ENCODE peak calls at places on chromosome 13, in nine cellular contexts. Z, L, R, X, Q, K, U, V and G are unnamed samples.

GRCh38 chr13:33110386-33110712 is 94.1 kb downstream of the KL start:
- ATAC-seq in R (no peak), L (no peak), K (no peak), U (no peak), X (peak), V (no peak), Q (no peak), Z (peak), G (no peak)

GRCh38 chr13:95201814-95202521 is 99.3 kb downstream of the ABCC4 start:
- ATAC-seq in Z (no peak), R (no peak), V (peak), K (peak), Q (no peak), U (no peak), L (peak), X (no peak), G (no peak)

GRCh38 chr13:73110814-73111213 is 52.0 kb downstream of the KLF5 start:
- ATAC-seq in R (no peak), U (no peak), K (no peak), L (no peak), X (no peak), V (no peak), Q (no peak), Z (peak), G (no peak)

GRCh38 chr13:103255587-103256301 is 189.5 kb upstream of the SLC10A2 start:
- ATAC-seq in Z (no peak), U (no peak), V (no peak), K (no peak), R (no peak), X (no peak), Q (no peak), L (no peak), G (no peak)

GRCh38 chr13:109699628-109700071 is 86.7 kb downstream of the IRS2 start:
- ATAC-seq in V (peak), R (no peak), U (no peak), K (no peak), Q (no peak), Z (no peak), X (no peak), L (no peak), G (no peak)

GRCh38 chr13:18991054-18991453 is 190.6 kb downstream of the TUBA3C start:
- ATAC-seq in K (no peak), V (no peak), L (no peak), U (no peak), Q (no peak), R (no peak), X (no peak), Z (no peak), G (no peak)

GRCh38 chr13:72132065-72132464 is 265.1 kb upstream of the DACH1 start:
- ATAC-seq in X (no peak), U (no peak), V (no peak), Q (no peak), K (no peak), R (no peak), L (no peak), Z (no peak), G (no peak)

GRCh38 chr13:31697290-31697689 is 42.0 kb upstream of the RXFP2 start:
- ATAC-seq in X (no peak), V (no peak), Z (no peak), U (no peak), Q (no peak), K (no peak), R (no peak), L (no peak), G (no peak)

GRCh38 chr13:97005631-97006262 is 11.5 kb upstream of the OXGR1 start:
- ATAC-seq in Q (peak), U (no peak), L (no peak), V (no peak), X (no peak), K (no peak), Z (no peak), R (no peak), G (peak)

GRCh38 chr13:51784097-51784496 is 19.9 kb downstream of the DHRS12 start:
- ATAC-seq in L (no peak), X (no peak), U (no peak), R (no peak), Q (no peak), V (no peak), Z (no peak), K (no peak), G (no peak)

GRCh38 chr13:50303963-50304721 is 288.9 kb downstream of the KCNRG start:
- ATAC-seq in K (no peak), X (no peak), V (no peak), R (no peak), U (no peak), Z (no peak), Q (no peak), L (peak), G (no peak)

GRCh38 chr13:110012102-110012739 is 225.8 kb upstream of the IRS2 start:
- ATAC-seq in V (no peak), X (no peak), L (no peak), Z (no peak), Q (peak), U (no peak), R (peak), K (no peak), G (no peak)

GRCh38 chr13:100887729-100888151 is 213.1 kb upstream of the TMTC4 start:
- ATAC-seq in V (no peak), U (no peak), Z (peak), Q (peak), X (peak), L (no peak), R (no peak), K (peak), G (no peak)

GRCh38 chr13:19618925-19619324 is 14.5 kb upstream of the MPHOSPH8 start:
- ATAC-seq in Q (peak), X (peak), U (peak), Z (no peak), L (peak), K (peak), V (peak), R (no peak), G (no peak)

GRCh38 chr13:104875008-104875762 is 1660.3 kb downstream of the EFNB2 start:
- ATAC-seq in Z (no peak), R (no peak), K (no peak), L (peak), U (peak), V (no peak), Q (no peak), X (no peak), G (no peak)

GRCh38 chr13:51873837-51874236 is 12.1 kb downstream of the CCDC70 start:
- ATAC-seq in X (no peak), R (no peak), Z (no peak), Q (no peak), K (no peak), V (no peak), L (no peak), U (no peak), G (no peak)

GRCh38 chr13:41678320-41678719 is 221.0 kb downstream of the RGCC start:
- ATAC-seq in L (no peak), K (peak), Q (peak), X (peak), V (no peak), R (no peak), Z (no peak), U (no peak), G (no peak)

GRCh38 chr13:40120288-40120687 is 464.8 kb downstream of the COG6 start:
- ATAC-seq in R (no peak), V (no peak), K (peak), L (no peak), U (no peak), Z (peak), Q (no peak), X (peak), G (no peak)

GRCh38 chr13:26007774-26008173 is 44.0 kb downstream of the SHISA2 start:
- ATAC-seq in Z (no peak), V (no peak), R (no peak), L (no peak), U (peak), Q (no peak), K (no peak), X (no peak), G (no peak)

GRCh38 chr13:30487075-30487470 is 21.3 kb upstream of the HMGB1 start:
- ATAC-seq in K (no peak), Q (no peak), U (no peak), Z (no peak), V (no peak), L (no peak), X (no peak), R (no peak), G (no peak)

GRCh38 chr13:48220592-48221300 is 12.3 kb upstream of the ITM2B start:
- ATAC-seq in R (no peak), L (peak), Q (no peak), V (no peak), K (no peak), X (no peak), U (peak), Z (no peak), G (peak)

GRCh38 chr13:112183544-112184145 is 116.7 kb downstream of the SOX1 start:
- ATAC-seq in K (no peak), R (no peak), Q (no peak), X (no peak), L (no peak), V (no peak), U (no peak), Z (no peak), G (no peak)

GRCh38 chr13:21813110-21813509 is 142.2 kb downstream of the FGF9 start:
- ATAC-seq in U (no peak), R (no peak), Z (no peak), L (no peak), K (no peak), V (no peak), Q (no peak), X (no peak), G (no peak)

GRCh38 chr13:73273737-73274136 is 214.9 kb downstream of the KLF5 start:
- ATAC-seq in X (peak), K (no peak), L (no peak), Q (peak), R (no peak), V (no peak), Z (peak), U (no peak), G (no peak)

GRCh38 chr13:32901994-32902780 is 114.0 kb upstream of the KL start:
- ATAC-seq in Q (no peak), Z (peak), V (no peak), X (peak), K (peak), L (no peak), U (no peak), R (no peak), G (no peak)

GRCh38 chr13:40494513-40494912 is 171.9 kb downstream of the FOXO1 start:
- ATAC-seq in L (peak), K (no peak), V (no peak), R (no peak), U (no peak), Z (peak), X (no peak), Q (no peak), G (no peak)